ENCODE peak calls at places on chromosomes 1 and 21, in four cellular contexts. A is colonic mucosa, W is heart left ventricle, U is breast epithelium. X is an unnamed sample.
A peak's percentile ranks its signal among the peaks of the same experiment; 100 is the strongest.

GRCh38 chr1:200890818-200891773 is 3.6 kb upstream of the INAVA start:
- DNase-seq in A (peak; percentile 75), W (no peak), U (peak; percentile 38), X (no peak)

GRCh38 chr21:42085246-42086077 is 14.3 kb downstream of the UMODL1 start:
- DNase-seq in A (no peak), W (no peak), U (no peak), X (no peak)

GRCh38 chr1:246142320-246142893 is 364.7 kb downstream of the SMYD3 start:
- DNase-seq in A (no peak), W (no peak), U (no peak), X (no peak)

GRCh38 chr1:3917761-3918160 is 17.7 kb upstream of the C1orf174 start:
- DNase-seq in A (no peak), W (no peak), U (no peak), X (no peak)

GRCh38 chr1:213737398-213738040 is 250.3 kb upstream of the PROX1 start:
- DNase-seq in A (no peak), W (no peak), U (no peak), X (no peak)

GRCh38 chr1:205456868-205457724 is 1.3 kb upstream of the BLACAT1 start:
- DNase-seq in A (no peak), W (no peak), U (no peak), X (no peak)

GRCh38 chr1:15834406-15835204 is 12.9 kb upstream of the SPEN start:
- DNase-seq in A (peak; percentile 91), W (peak; percentile 90), U (peak; percentile 83), X (peak; percentile 71)

GRCh38 chr1:244800821-244801220 is 34.6 kb upstream of the COX20 start:
- DNase-seq in A (no peak), W (no peak), U (no peak), X (no peak)

GRCh38 chr1:51627672-51628071 is 10.8 kb downstream of the OSBPL9 start:
- DNase-seq in A (no peak), W (no peak), U (no peak), X (no peak)

GRCh38 chr1:54428838-54429513 is 22.8 kb upstream of the SSBP3 start:
- DNase-seq in A (no peak), W (no peak), U (no peak), X (no peak)

GRCh38 chr1:61255324-61255703 is 173.0 kb downstream of the NFIA start:
- DNase-seq in A (no peak), W (no peak), U (no peak), X (no peak)

GRCh38 chr1:11858968-11859871 is 475 bp upstream of the NPPB start:
- DNase-seq in A (peak; percentile 37), W (peak; percentile 70), U (no peak), X (no peak)

GRCh38 chr1:235011064-235011598 is 117.5 kb downstream of the TOMM20 start:
- DNase-seq in A (no peak), W (no peak), U (no peak), X (no peak)

GRCh38 chr1:156844102-156844501 is 14.8 kb downstream of the INSRR start:
- DNase-seq in A (no peak), W (no peak), U (no peak), X (no peak)

GRCh38 chr1:229203030-229203751 is 67.7 kb upstream of the RAB4A start:
- DNase-seq in A (no peak), W (no peak), U (no peak), X (no peak)

GRCh38 chr1:20212685-20213331 is 26.5 kb upstream of the PLA2G2C start:
- DNase-seq in A (peak; percentile 78), W (peak; percentile 44), U (peak; percentile 82), X (peak; percentile 19)

GRCh38 chr21:46393451-46393940 is 65.2 kb upstream of the DIP2A start:
- DNase-seq in A (no peak), W (no peak), U (no peak), X (no peak)

GRCh38 chr1:73576084-73576483 is 621.9 kb downstream of the LRRIQ3 start:
- DNase-seq in A (no peak), W (no peak), U (no peak), X (no peak)

GRCh38 chr1:217660353-217661062 is 29.4 kb downstream of the SPATA17 start:
- DNase-seq in A (no peak), W (no peak), U (no peak), X (no peak)

GRCh38 chr1:59445040-59445439 is 148.1 kb downstream of the FGGY start:
- DNase-seq in A (no peak), W (no peak), U (no peak), X (no peak)

GRCh38 chr1:104794035-104794434 is 1044.3 kb downstream of the AMY1C start:
- DNase-seq in A (no peak), W (no peak), U (no peak), X (no peak)

GRCh38 chr1:6948861-6949260 is 163.6 kb downstream of the CAMTA1 start:
- DNase-seq in A (no peak), W (no peak), U (no peak), X (no peak)

GRCh38 chr1:175536369-175536768 is 207.0 kb downstream of the TNR start:
- DNase-seq in A (no peak), W (no peak), U (no peak), X (no peak)

GRCh38 chr21:32457962-32458361 is 45.5 kb downstream of the EVA1C start:
- DNase-seq in A (no peak), W (no peak), U (no peak), X (no peak)
- H3K27ac ChIP-seq in A (no peak overlapping the region), W (no peak overlapping the region), U (peak overlapping the region; percentile 92), X (peak overlapping the region; percentile 73)

GRCh38 chr1:43068911-43069310 is 103.2 kb downstream of the EBNA1BP2 start:
- DNase-seq in A (no peak), W (no peak), U (no peak), X (no peak)

GRCh38 chr1:43067856-43068751 is 104.0 kb downstream of the EBNA1BP2 start:
- DNase-seq in A (no peak), W (no peak), U (no peak), X (peak; percentile 26)

GRCh38 chr1:43071241-43071640 is 100.8 kb downstream of the EBNA1BP2 start:
- DNase-seq in A (no peak), W (no peak), U (no peak), X (no peak)

GRCh38 chr1:43067233-43067745 is 104.8 kb downstream of the EBNA1BP2 start:
- DNase-seq in A (no peak), W (no peak), U (no peak), X (no peak)

DNA sequence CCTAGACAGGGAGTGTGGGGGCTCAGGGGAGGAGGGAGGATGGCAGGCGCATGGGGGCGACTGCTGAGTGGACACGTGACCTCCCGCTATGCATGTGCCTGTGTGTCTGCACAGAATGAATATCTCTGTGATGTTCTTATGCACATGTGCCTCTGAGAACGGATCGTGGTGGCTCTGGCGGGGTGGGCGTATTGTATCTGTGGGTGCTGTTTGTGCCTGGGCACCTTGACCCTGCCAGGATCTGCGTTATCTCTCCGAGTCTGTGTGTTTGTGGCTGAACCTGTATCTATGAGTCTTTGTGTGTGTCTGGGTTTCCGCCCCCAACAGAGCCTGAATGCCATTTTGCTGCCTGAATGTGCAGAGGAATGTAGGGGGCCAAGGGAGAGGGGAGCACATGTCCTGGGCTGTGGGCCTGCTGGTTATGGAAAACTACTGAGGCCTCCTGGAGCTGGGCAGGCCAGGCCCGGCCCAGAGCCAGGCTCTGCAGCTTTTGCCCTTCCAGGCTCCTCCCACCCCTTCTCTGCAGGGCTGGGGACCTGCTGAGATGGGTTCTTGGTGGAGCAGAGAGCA is 102.5 kb downstream of the EBNA1BP2 start:
- DNase-seq in A (no peak), W (no peak), U (no peak), X (no peak)
- H3K27ac ChIP-seq in A (no peak overlapping the region), W (no peak overlapping the region), U (no peak overlapping the region), X (peak overlapping the region; percentile 65)

GRCh38 chr1:41342774-41343355 is 18.4 kb upstream of the FOXO6 start:
- DNase-seq in A (no peak), W (no peak), U (no peak), X (no peak)
- H3K27ac ChIP-seq in A (no peak overlapping the region), W (no peak overlapping the region), U (no peak overlapping the region), X (no peak overlapping the region)

GRCh38 chr21:21612446-21612845 is 614.2 kb downstream of the NCAM2 start:
- DNase-seq in A (no peak), W (no peak), U (no peak), X (no peak)

GRCh38 chr21:21614966-21615365 is 616.8 kb downstream of the NCAM2 start:
- DNase-seq in A (no peak), W (no peak), U (no peak), X (no peak)
- H3K27ac ChIP-seq in A (no peak overlapping the region), W (no peak overlapping the region), U (no peak overlapping the region), X (no peak overlapping the region)